ENCODE peak calls at places on chromosomes 13 and 19, in four cellular contexts. C, V, H and R are unnamed samples.

GRCh38 chr13:112074139-112074710 is 7.3 kb downstream of the SOX1 start:
- DNase-seq in C (no peak), V (no peak), H (no peak), R (no peak)

GRCh38 chr13:112131740-112132113 is 64.8 kb downstream of the SOX1 start:
- DNase-seq in C (no peak), V (peak; percentile 76), H (no peak), R (no peak)

GRCh38 chr19:31448221-31448657 is 99.0 kb upstream of the TSHZ3 start:
- DNase-seq in C (peak; percentile 91), V (peak; percentile 53), H (peak; percentile 78), R (peak; percentile 86)

GRCh38 chr19:11408591-11408990 is 10.5 kb downstream of the RGL3 start:
- DNase-seq in C (no peak), V (no peak), H (no peak), R (no peak)

GRCh38 chr19:5281588-5281987 is 59.0 kb downstream of the PTPRS start:
- DNase-seq in C (no peak), V (peak; percentile 57), H (no peak), R (peak; percentile 40)

GRCh38 chr19:2324220-2324948 is 4.0 kb downstream of the LSM7 start:
- DNase-seq in C (no peak), V (no peak), H (no peak), R (no peak)

GRCh38 chr13:27622102-27622820 is 569 bp downstream of the POLR1D start:
- DNase-seq in C (peak; percentile 14), V (no peak), H (no peak), R (peak; percentile 12)

GRCh38 chr13:39870197-39870746 is 214.8 kb downstream of the COG6 start:
- DNase-seq in C (peak; percentile 46), V (no peak), H (no peak), R (peak; percentile 39)

GRCh38 chr13:36431204-36432105 is 840 bp upstream of the CCNA1 start:
- DNase-seq in C (no peak), V (peak; percentile 55), H (no peak), R (no peak)

GRCh38 chr13:36242761-36243160 is 28.4 kb upstream of the SOHLH2 start:
- DNase-seq in C (peak; percentile 20), V (no peak), H (no peak), R (no peak)

GRCh38 chr19:13396256-13397080 is 109.8 kb downstream of the CACNA1A start:
- DNase-seq in C (peak; percentile 93), V (peak; percentile 54), H (peak; percentile 63), R (peak; percentile 71)

GRCh38 chr13:30639671-30640070 is 22.0 kb downstream of the USPL1 start:
- DNase-seq in C (peak; percentile 59), V (no peak), H (peak; percentile 71), R (peak; percentile 17)

GRCh38 chr19:14770944-14771839 is 7.2 kb downstream of the ADGRE2 start:
- DNase-seq in C (no peak), V (peak; percentile 14), H (no peak), R (no peak)

GRCh38 chr13:114099191-114099590 is 33.2 kb downstream of the RASA3 start:
- DNase-seq in C (peak; percentile 95), V (peak; percentile 45), H (peak; percentile 94), R (peak; percentile 95)

GRCh38 chr19:33868076-33868735 is 71.5 kb downstream of the KCTD15 start:
- DNase-seq in C (no peak), V (no peak), H (no peak), R (no peak)

GRCh38 chr13:63843766-63844699 is 2428.4 kb upstream of the PCDH20 start:
- DNase-seq in C (no peak), V (no peak), H (no peak), R (no peak)

GRCh38 chr13:33032037-33032625 is 15.9 kb downstream of the KL start:
- DNase-seq in C (peak; percentile 86), V (peak; percentile 68), H (no peak), R (peak; percentile 49)

GRCh38 chr13:87820221-87820620 is 149.1 kb downstream of the SLITRK5 start:
- DNase-seq in C (peak; percentile 10), V (no peak), H (no peak), R (peak; percentile 6)

GRCh38 chr13:40508767-40509342 is 157.6 kb downstream of the FOXO1 start:
- DNase-seq in C (no peak), V (no peak), H (no peak), R (no peak)

GRCh38 chr13:64239372-64239771 is 2823.7 kb upstream of the PCDH20 start:
- DNase-seq in C (peak; percentile 17), V (no peak), H (peak; percentile 82), R (peak; percentile 74)

GRCh38 chr19:29952127-29952526 is 10.1 kb downstream of the URI1 start:
- DNase-seq in C (no peak), V (no peak), H (no peak), R (no peak)

GRCh38 chr13:30158774-30159445 is 148.4 kb downstream of the KATNAL1 start:
- DNase-seq in C (peak; percentile 91), V (no peak), H (peak; percentile 86), R (peak; percentile 92)

GRCh38 chr13:21676611-21677021 is 5.7 kb downstream of the FGF9 start:
- DNase-seq in C (no peak), V (peak; percentile 55), H (no peak), R (no peak)

GRCh38 chr19:16078759-16079707 is 2.7 kb downstream of the TPM4 start:
- DNase-seq in C (peak; percentile 98), V (peak; percentile 66), H (peak; percentile 98), R (peak; percentile 98)

GRCh38 chr19:28140201-28140600 is 1072.8 kb downstream of the UQCRFS1 start:
- DNase-seq in C (no peak), V (no peak), H (no peak), R (no peak)

GRCh38 chr19:54429545-54430227 is 14.4 kb downstream of the TTYH1 start:
- DNase-seq in C (no peak), V (no peak), H (no peak), R (no peak)

GRCh38 chr19:50546527-50547221 is 21.6 kb downstream of the LRRC4B start:
- DNase-seq in C (no peak), V (no peak), H (no peak), R (no peak)

GRCh38 chr19:32828643-32829344 is 40.8 kb downstream of the SLC7A9 start:
- DNase-seq in C (no peak), V (no peak), H (no peak), R (no peak)

GRCh38 chr19:2711175-2711936 is 8.9 kb upstream of the GNG7 start:
- DNase-seq in C (peak; percentile 86), V (no peak), H (peak; percentile 78), R (peak; percentile 13)

GRCh38 chr19:52748336-52748950 is 13.6 kb upstream of the ZNF611 start:
- DNase-seq in C (peak; percentile 47), V (no peak), H (peak; percentile 39), R (peak; percentile 45)

GRCh38 chr13:113820813-113821651 is 42.8 kb downstream of the GAS6 start:
- DNase-seq in C (peak; percentile 99), V (no peak), H (peak; percentile 99), R (peak; percentile 99)

GRCh38 chr13:51681037-51681678 is 96.9 kb downstream of the WDFY2 start:
- DNase-seq in C (peak; percentile 84), V (no peak), H (peak; percentile 89), R (peak; percentile 70)

GRCh38 chr13:21054313-21054712 is 7.1 kb downstream of the LATS2 start:
- DNase-seq in C (no peak), V (no peak), H (peak; percentile 33), R (peak; percentile 34)

GRCh38 chr13:65959305-65959704 is 1270.8 kb downstream of the PCDH9 start:
- DNase-seq in C (no peak), V (no peak), H (peak; percentile 23), R (peak; percentile 1)

GRCh38 chr13:39349391-39349790 is 253.6 kb downstream of the LHFPL6 start:
- DNase-seq in C (no peak), V (no peak), H (peak; percentile 8), R (no peak)

GRCh38 chr13:25901460-25902376 is 150.1 kb downstream of the SHISA2 start:
- DNase-seq in C (peak; percentile 8), V (no peak), H (peak; percentile 87), R (no peak)

GRCh38 chr13:32581177-32581786 is 5.0 kb upstream of the PDS5B start:
- DNase-seq in C (peak; percentile 48), V (no peak), H (peak; percentile 11), R (peak; percentile 39)

DNA sequence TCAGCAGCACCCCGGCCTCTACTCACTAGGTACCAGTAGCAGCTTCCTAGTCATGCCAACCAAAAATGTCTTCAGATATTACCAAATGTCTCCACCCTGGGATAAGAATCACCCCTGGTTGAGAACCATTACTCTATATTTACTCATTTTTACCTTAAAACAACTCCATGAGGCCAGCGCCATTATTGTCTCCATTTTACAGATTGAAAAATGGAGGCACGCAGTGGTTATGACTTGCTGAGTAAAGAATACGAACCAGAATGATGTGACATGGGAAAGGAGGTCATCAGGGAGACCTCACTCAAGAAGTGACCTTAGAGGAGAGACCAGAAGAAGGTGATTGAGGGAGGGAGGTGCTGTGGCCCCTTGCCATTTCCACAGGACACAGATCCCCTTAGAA is 2.2 kb downstream of the CEACAM19 start:
- DNase-seq in C (no peak), V (no peak), H (no peak), R (no peak)
- TF ChIP-seq CTCF in C (no peak), V (no peak), H (no peak), R (no peak)

GRCh38 chr19:4059931-4060620 is 6.6 kb downstream of the ZBTB7A start:
- DNase-seq in C (peak; percentile 72), V (peak; percentile 75), H (no peak), R (peak; percentile 42)
- H3K4me3 ChIP-seq in C (peak overlapping the region; percentile 19), V (peak overlapping the region; percentile 43), H (no peak overlapping the region), R (peak overlapping the region; percentile 52)

GRCh38 chr19:56333506-56333905 is 18.9 kb upstream of the ZSCAN5A start:
- DNase-seq in C (peak; percentile 59), V (no peak), H (peak; percentile 29), R (peak; percentile 65)
- TF ChIP-seq CTCF in C (peak; percentile 65), V (peak; percentile 76), H (peak; percentile 70), R (peak; percentile 79)

DNA sequence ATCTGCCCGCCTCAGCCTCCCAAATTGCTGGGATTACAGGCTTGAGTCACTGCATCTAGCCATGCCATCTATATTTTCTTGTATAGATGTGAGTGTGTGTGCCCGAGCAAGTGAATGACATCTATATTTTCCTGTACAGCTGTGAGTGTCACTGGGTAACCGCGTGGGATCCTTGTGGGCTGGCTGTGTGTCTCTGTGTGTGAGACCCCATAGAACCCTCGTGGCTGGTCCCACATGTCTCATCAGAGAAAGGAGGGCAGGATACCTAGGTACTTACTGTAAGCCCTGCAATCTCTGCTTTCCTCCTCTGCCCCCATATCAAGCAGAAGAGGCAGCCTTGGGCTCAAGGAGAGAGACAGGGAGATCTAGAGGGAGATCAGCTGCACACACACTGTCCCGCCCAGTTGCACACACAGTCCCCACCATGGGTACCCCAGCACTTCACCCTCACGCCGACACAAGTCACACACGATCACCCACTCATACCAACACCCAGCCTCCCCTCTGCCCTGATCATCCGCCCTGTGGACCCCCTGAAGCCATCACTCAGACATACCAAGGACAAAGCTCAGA is 658 bp downstream of the DENND1C start:
- DNase-seq in C (no peak), V (no peak), H (no peak), R (no peak)
- H3K4me3 ChIP-seq in C (no peak overlapping the region), V (peak overlapping the region; percentile 54), H (no peak overlapping the region), R (no peak overlapping the region)

GRCh38 chr19:17448190-17448967 is at the start of gene TMEM221:
- DNase-seq in C (no peak), V (peak; percentile 59), H (peak; percentile 16), R (no peak)
- TF ChIP-seq CTCF in C (peak; percentile 35), V (peak; percentile 56), H (peak; percentile 45), R (peak; percentile 41)